ENCODE peak calls at places on chromosome 1, in five cellular contexts. P is H9, Z is skeletal muscle cell, N is glutamatergic neuron, F is aorta. X is an unnamed sample.

GRCh38 chr1:233790662-233791371 is 113.7 kb upstream of the SLC35F3 start:
- DNase-seq in P (peak), Z (peak), N (no peak), F (no peak), X (peak)

GRCh38 chr1:192379536-192379935 is 62.7 kb downstream of the RGS21 start:
- DNase-seq in P (no peak), Z (no peak), N (no peak), F (no peak), X (no peak)

GRCh38 chr1:230827081-230827681 is 41.1 kb downstream of the C1orf198 start:
- DNase-seq in P (no peak), Z (peak), N (no peak), F (no peak), X (no peak)

GRCh38 chr1:9907441-9907840 is 2.6 kb downstream of the CTNNBIP1 start:
- DNase-seq in P (no peak), Z (no peak), N (no peak), F (no peak), X (no peak)

GRCh38 chr1:39859859-39860812 is 23.2 kb downstream of the TRIT1 start:
- DNase-seq in P (no peak), Z (no peak), N (no peak), F (no peak), X (no peak)

GRCh38 chr1:44792736-44793502 is 4.9 kb upstream of the BEST4 start:
- DNase-seq in P (no peak), Z (no peak), N (peak), F (peak), X (no peak)

GRCh38 chr1:225896937-225897549 is 8.1 kb upstream of the LEFTY1 start:
- DNase-seq in P (no peak), Z (no peak), N (no peak), F (no peak), X (no peak)

GRCh38 chr1:29912413-29912812 is 676.1 kb downstream of the PTPRU start:
- DNase-seq in P (no peak), Z (no peak), N (no peak), F (no peak), X (peak)

GRCh38 chr1:170661646-170662411 is 2.1 kb upstream of the PRRX1 start:
- DNase-seq in P (peak), Z (no peak), N (no peak), F (peak), X (no peak)

GRCh38 chr1:227379555-227379892 is 61.2 kb upstream of the CDC42BPA start:
- DNase-seq in P (no peak), Z (no peak), N (no peak), F (no peak), X (no peak)

GRCh38 chr1:169184812-169185211 is 78.3 kb downstream of the ATP1B1 start:
- DNase-seq in P (no peak), Z (no peak), N (no peak), F (no peak), X (no peak)

GRCh38 chr1:5892370-5892769 is 99.9 kb downstream of the NPHP4 start:
- DNase-seq in P (no peak), Z (no peak), N (no peak), F (no peak), X (no peak)

GRCh38 chr1:244749230-244750016 is 86.0 kb upstream of the COX20 start:
- DNase-seq in P (no peak), Z (no peak), N (no peak), F (peak), X (no peak)

GRCh38 chr1:66436378-66437135 is 97.4 kb upstream of the SGIP1 start:
- DNase-seq in P (no peak), Z (peak), N (no peak), F (no peak), X (peak)

GRCh38 chr1:24294228-24294672 is 24.9 kb upstream of the GRHL3 start:
- DNase-seq in P (no peak), Z (peak), N (no peak), F (no peak), X (peak)

GRCh38 chr1:9400425-9401079 is 107.9 kb downstream of the SPSB1 start:
- DNase-seq in P (no peak), Z (no peak), N (no peak), F (no peak), X (no peak)

GRCh38 chr1:232600430-232601258 is 29.3 kb downstream of the SIPA1L2 start:
- DNase-seq in P (no peak), Z (no peak), N (no peak), F (no peak), X (no peak)